ENCODE peak calls at places on chromosomes 1 and 21, in six cellular contexts. One of them, this sample, is unnamed.

GRCh38 chr1:159896086-159896930 is 3.7 kb downstream of the CFAP45 start:
- DNase-seq in GM23338: no peak
- DNase-seq in PC-9: no peak
- DNase-seq in MM.1S: no peak
- DNase-seq in IMR-90: no peak
- DNase-seq in mammary epithelial cell: no peak
- DNase-seq in this sample: no peak

GRCh38 chr1:242427519-242427918 is 97.0 kb downstream of the PLD5 start:
- DNase-seq in MM.1S: no peak
- DNase-seq in GM23338: no peak
- DNase-seq in mammary epithelial cell: no peak
- DNase-seq in IMR-90: no peak
- DNase-seq in PC-9: no peak
- DNase-seq in this sample: no peak

GRCh38 chr1:76433528-76433927 is 359.0 kb downstream of the ST6GALNAC3 start:
- DNase-seq in IMR-90: peak; percentile 20
- DNase-seq in PC-9: no peak
- DNase-seq in MM.1S: no peak
- DNase-seq in mammary epithelial cell: no peak
- DNase-seq in GM23338: no peak
- DNase-seq in this sample: no peak

GRCh38 chr1:19910650-19911049 is 12.8 kb downstream of the PLA2G2E start:
- DNase-seq in PC-9: no peak
- DNase-seq in mammary epithelial cell: no peak
- DNase-seq in IMR-90: no peak
- DNase-seq in MM.1S: no peak
- DNase-seq in GM23338: no peak
- DNase-seq in this sample: no peak

GRCh38 chr21:26388731-26389231 is 184.3 kb downstream of the CYYR1 start:
- DNase-seq in PC-9: peak; percentile 11
- DNase-seq in MM.1S: no peak
- DNase-seq in mammary epithelial cell: peak; percentile 70
- DNase-seq in IMR-90: peak; percentile 38
- DNase-seq in GM23338: no peak
- DNase-seq in this sample: no peak

GRCh38 chr1:6472391-6472790 is 6.4 kb upstream of the TNFRSF25 start:
- DNase-seq in PC-9: no peak
- DNase-seq in GM23338: no peak
- DNase-seq in mammary epithelial cell: no peak
- DNase-seq in MM.1S: no peak
- DNase-seq in IMR-90: no peak
- DNase-seq in this sample: no peak

GRCh38 chr21:37665230-37666024 is 250.8 kb downstream of the KCNJ6 start:
- DNase-seq in mammary epithelial cell: no peak
- DNase-seq in IMR-90: no peak
- DNase-seq in PC-9: no peak
- DNase-seq in GM23338: no peak
- DNase-seq in MM.1S: no peak
- DNase-seq in this sample: no peak

GRCh38 chr1:39026947-39027507 is 877 bp downstream of the NDUFS5 start:
- DNase-seq in IMR-90: no peak
- DNase-seq in mammary epithelial cell: no peak
- DNase-seq in PC-9: no peak
- DNase-seq in MM.1S: no peak
- DNase-seq in GM23338: no peak
- DNase-seq in this sample: no peak

GRCh38 chr1:83960669-83961277 is 38.2 kb downstream of the TTLL7 start:
- DNase-seq in mammary epithelial cell: no peak
- DNase-seq in MM.1S: no peak
- DNase-seq in GM23338: no peak
- DNase-seq in IMR-90: no peak
- DNase-seq in PC-9: no peak
- DNase-seq in this sample: no peak

GRCh38 chr21:28111151-28111619 is 881.5 kb downstream of the LTN1 start:
- DNase-seq in PC-9: no peak
- DNase-seq in GM23338: no peak
- DNase-seq in IMR-90: peak; percentile 92
- DNase-seq in MM.1S: no peak
- DNase-seq in mammary epithelial cell: no peak
- DNase-seq in this sample: no peak

GRCh38 chr1:154861607-154862094 is 8.4 kb downstream of the KCNN3 start:
- DNase-seq in GM23338: no peak
- DNase-seq in PC-9: no peak
- DNase-seq in mammary epithelial cell: no peak
- DNase-seq in MM.1S: no peak
- DNase-seq in IMR-90: peak; percentile 71
- DNase-seq in this sample: no peak

GRCh38 chr1:150267896-150268295 is 920 bp downstream of the APH1A start:
- DNase-seq in mammary epithelial cell: no peak
- DNase-seq in GM23338: no peak
- DNase-seq in MM.1S: no peak
- DNase-seq in PC-9: no peak
- DNase-seq in IMR-90: no peak
- DNase-seq in this sample: no peak

GRCh38 chr1:150272379-150272840 is at the start of gene C1orf54:
- DNase-seq in MM.1S: no peak
- DNase-seq in PC-9: no peak
- DNase-seq in mammary epithelial cell: no peak
- DNase-seq in GM23338: peak; percentile 89
- DNase-seq in IMR-90: peak; percentile 72
- DNase-seq in this sample: no peak

GRCh38 chr1:150268342-150268705 is 492 bp downstream of the APH1A start:
- DNase-seq in IMR-90: no peak
- DNase-seq in GM23338: no peak
- DNase-seq in PC-9: peak; percentile 34
- DNase-seq in MM.1S: peak; percentile 82
- DNase-seq in mammary epithelial cell: peak; percentile 59
- DNase-seq in this sample: peak; percentile 40

GRCh38 chr1:150268706-150269403 is at the start of gene APH1A:
- DNase-seq in MM.1S: peak; percentile 98
- DNase-seq in IMR-90: peak; percentile 96
- DNase-seq in PC-9: peak; percentile 92
- DNase-seq in mammary epithelial cell: peak; percentile 97
- DNase-seq in GM23338: peak; percentile 99
- DNase-seq in this sample: peak; percentile 96

GRCh38 chr1:150273310-150273709 is 720 bp downstream of the C1orf54 start:
- DNase-seq in MM.1S: no peak
- DNase-seq in GM23338: peak; percentile 9
- DNase-seq in mammary epithelial cell: no peak
- DNase-seq in IMR-90: peak; percentile 61
- DNase-seq in PC-9: no peak
- DNase-seq in this sample: no peak
- H3K27ac ChIP-seq in MM.1S: no peak overlapping the region
- H3K27ac ChIP-seq in GM23338: no peak overlapping the region
- H3K27ac ChIP-seq in mammary epithelial cell: no peak overlapping the region
- H3K27ac ChIP-seq in IMR-90: peak overlapping the region; percentile 52
- H3K27ac ChIP-seq in PC-9: no peak overlapping the region
- H3K27ac ChIP-seq in this sample: peak overlapping the region; percentile 60

GRCh38 chr1:37130221-37130948 is 96.1 kb upstream of the GRIK3 start:
- DNase-seq in GM23338: no peak
- DNase-seq in mammary epithelial cell: no peak
- DNase-seq in PC-9: no peak
- DNase-seq in MM.1S: no peak
- DNase-seq in IMR-90: no peak
- DNase-seq in this sample: no peak
- TF ChIP-seq CTCF in GM23338: peak; percentile 12
- TF ChIP-seq CTCF in mammary epithelial cell: no peak
- TF ChIP-seq CTCF in PC-9: no peak
- TF ChIP-seq CTCF in MM.1S: no peak
- TF ChIP-seq CTCF in IMR-90: no peak
- TF ChIP-seq CTCF in this sample: no peak

DNA sequence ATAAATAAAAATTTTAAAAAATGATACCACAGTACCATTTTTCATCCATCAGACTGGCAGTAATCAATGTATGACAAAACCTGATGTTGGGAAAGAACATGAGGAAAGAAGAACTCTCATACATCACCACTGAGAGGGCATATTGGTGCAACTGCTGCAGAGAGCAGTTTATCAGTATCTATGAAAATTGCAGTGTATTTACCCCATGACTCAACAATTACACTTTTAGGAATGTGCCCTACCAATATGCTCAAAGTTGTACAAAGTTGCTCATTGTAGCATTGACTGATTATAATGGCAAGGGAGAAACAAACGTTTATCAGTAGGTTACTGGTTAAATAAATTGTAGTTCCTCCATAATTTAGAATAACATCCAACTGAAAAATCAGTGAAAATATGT is 36.7 kb downstream of the CATSPERE start:
- DNase-seq in IMR-90: no peak
- DNase-seq in GM23338: no peak
- DNase-seq in mammary epithelial cell: no peak
- DNase-seq in PC-9: no peak
- DNase-seq in MM.1S: no peak
- DNase-seq in this sample: no peak
- H3K27ac ChIP-seq in IMR-90: no peak overlapping the region
- H3K27ac ChIP-seq in GM23338: no peak overlapping the region
- H3K27ac ChIP-seq in mammary epithelial cell: no peak overlapping the region
- H3K27ac ChIP-seq in PC-9: no peak overlapping the region
- H3K27ac ChIP-seq in MM.1S: no peak overlapping the region
- H3K27ac ChIP-seq in this sample: no peak overlapping the region

DNA sequence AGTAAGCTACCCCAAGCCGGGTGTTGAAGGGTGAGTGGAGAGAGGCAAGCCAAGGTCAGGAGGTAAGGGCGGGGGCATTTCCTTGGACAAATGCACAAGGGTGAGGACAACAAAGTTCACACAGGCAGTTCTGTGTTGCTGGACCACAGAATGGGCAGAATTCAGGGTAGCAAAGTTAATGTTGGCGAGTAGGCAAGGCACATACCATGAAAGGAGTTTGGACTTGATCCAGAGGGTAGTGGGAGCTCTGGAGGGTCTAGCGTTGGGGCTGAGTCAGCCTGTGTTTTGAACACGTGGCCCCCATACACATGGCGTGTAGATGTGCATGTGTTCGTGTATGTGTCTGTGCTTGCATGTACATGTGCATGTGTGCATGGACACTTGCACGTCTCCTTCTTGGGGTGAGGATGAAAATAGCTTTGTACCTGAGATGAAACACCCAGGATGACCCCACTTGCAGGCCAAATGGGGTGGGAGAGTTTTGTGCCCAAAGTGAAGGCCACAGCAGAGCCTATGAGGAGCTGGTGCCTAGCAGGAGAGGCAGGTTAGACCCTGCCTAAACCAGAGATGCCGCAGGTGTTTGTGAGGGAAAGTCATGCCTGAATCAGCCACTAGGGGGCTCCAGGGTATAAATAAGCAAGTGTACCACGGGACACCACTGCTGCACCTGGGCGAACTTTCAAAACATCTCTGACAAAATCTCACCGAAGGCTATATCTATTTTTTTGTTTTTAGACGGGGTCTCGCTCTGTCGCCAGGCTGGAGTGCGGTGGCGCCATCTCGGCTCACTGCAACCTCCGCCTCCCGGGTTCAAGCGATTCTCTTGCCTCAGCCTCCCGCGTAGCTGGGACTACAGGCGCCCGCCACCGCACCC is 21.8 kb downstream of the SLC27A3 start:
- DNase-seq in PC-9: peak; percentile 73
- DNase-seq in mammary epithelial cell: peak; percentile 59
- DNase-seq in MM.1S: peak; percentile 95
- DNase-seq in GM23338: peak; percentile 96
- DNase-seq in IMR-90: peak; percentile 61
- DNase-seq in this sample: peak; percentile 93
- TF ChIP-seq CTCF in PC-9: peak; percentile 93
- TF ChIP-seq CTCF in mammary epithelial cell: peak; percentile 90
- TF ChIP-seq CTCF in MM.1S: peak; percentile 93
- TF ChIP-seq CTCF in GM23338: peak; percentile 82
- TF ChIP-seq CTCF in IMR-90: peak; percentile 79
- TF ChIP-seq CTCF in this sample: peak; percentile 89

GRCh38 chr1:54851406-54851805 is 35.6 kb downstream of the DHCR24 start:
- DNase-seq in PC-9: no peak
- DNase-seq in GM23338: no peak
- DNase-seq in MM.1S: no peak
- DNase-seq in IMR-90: no peak
- DNase-seq in mammary epithelial cell: no peak
- DNase-seq in this sample: no peak

GRCh38 chr1:54849219-54850081 is 37.5 kb downstream of the DHCR24 start:
- DNase-seq in GM23338: no peak
- DNase-seq in mammary epithelial cell: no peak
- DNase-seq in PC-9: no peak
- DNase-seq in IMR-90: no peak
- DNase-seq in MM.1S: no peak
- DNase-seq in this sample: no peak

GRCh38 chr1:54850737-54851136 is 36.3 kb downstream of the DHCR24 start:
- DNase-seq in mammary epithelial cell: peak; percentile 14
- DNase-seq in PC-9: no peak
- DNase-seq in GM23338: no peak
- DNase-seq in MM.1S: no peak
- DNase-seq in IMR-90: peak; percentile 99
- DNase-seq in this sample: no peak

GRCh38 chr1:54851928-54852524 is 35.0 kb downstream of the DHCR24 start:
- DNase-seq in IMR-90: no peak
- DNase-seq in PC-9: no peak
- DNase-seq in mammary epithelial cell: no peak
- DNase-seq in GM23338: no peak
- DNase-seq in MM.1S: no peak
- DNase-seq in this sample: no peak

DNA sequence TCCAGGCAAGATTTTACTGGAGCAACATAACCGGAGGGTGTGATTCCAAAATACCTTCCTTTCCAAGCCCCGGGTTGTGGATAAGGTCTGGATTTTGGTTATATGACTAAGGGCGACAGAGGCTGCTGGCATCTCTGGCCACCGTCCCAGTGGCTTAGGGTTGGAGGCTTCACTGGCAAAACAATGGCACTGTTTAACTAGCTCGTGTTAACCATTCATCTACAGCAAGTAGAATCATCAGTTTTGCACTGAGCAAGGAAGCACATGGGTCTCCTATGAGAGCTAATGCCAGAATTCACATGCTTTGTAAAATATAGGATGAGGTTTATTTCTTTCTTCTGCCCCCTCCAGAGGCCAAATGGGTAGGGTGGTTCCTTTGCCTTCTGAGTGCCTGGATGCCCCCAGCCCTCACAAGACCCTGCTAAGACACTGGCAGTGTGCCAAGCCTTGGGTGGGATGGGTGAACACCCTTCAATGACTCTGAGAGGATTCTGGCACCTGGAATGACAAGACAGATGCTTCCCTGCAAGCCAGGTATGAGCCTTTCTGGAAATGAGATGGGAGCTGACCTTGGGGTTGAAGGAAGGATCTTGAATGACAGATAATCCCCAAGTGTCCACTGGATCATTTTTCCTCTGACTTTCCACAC is 36.8 kb downstream of the DHCR24 start:
- DNase-seq in GM23338: no peak
- DNase-seq in MM.1S: no peak
- DNase-seq in IMR-90: peak; percentile 40
- DNase-seq in PC-9: no peak
- DNase-seq in mammary epithelial cell: no peak
- DNase-seq in this sample: no peak
- H3K27ac ChIP-seq in GM23338: no peak overlapping the region
- H3K27ac ChIP-seq in MM.1S: no peak overlapping the region
- H3K27ac ChIP-seq in IMR-90: peak overlapping the region; percentile 11
- H3K27ac ChIP-seq in PC-9: no peak overlapping the region
- H3K27ac ChIP-seq in mammary epithelial cell: no peak overlapping the region
- H3K27ac ChIP-seq in this sample: no peak overlapping the region